ENCODE peak calls at places on chromosomes 6 and 20, in six cellular contexts. N is tibial nerve; Y is naive thymus-derived CD8-positive, alpha-beta T cell; G is T-helper 1 cell; R is NCI-H460; I is lower lobe of right lung. D is an unnamed sample.

GRCh38 chr20:48098866-48099265 is 313.6 kb upstream of the SULF2 start:
- DNase-seq in N (no peak), Y (no peak), G (no peak), R (no peak), I (no peak), D (no peak)

GRCh38 chr6:104711371-104711770 is 148.3 kb downstream of the HACE1 start:
- DNase-seq in N (no peak), Y (no peak), G (no peak), R (peak; percentile 38), I (no peak), D (no peak)

GRCh38 chr6:8659404-8660189 is 224.3 kb upstream of the SLC35B3 start:
- DNase-seq in N (no peak), Y (no peak), G (no peak), R (no peak), I (no peak), D (no peak)

GRCh38 chr6:143396497-143397228 is 53.8 kb downstream of the ADAT2 start:
- DNase-seq in N (no peak), Y (no peak), G (no peak), R (no peak), I (no peak), D (no peak)

GRCh38 chr6:168996106-168996505 is 257.5 kb downstream of the THBS2 start:
- DNase-seq in N (no peak), Y (no peak), G (no peak), R (no peak), I (no peak), D (no peak)

GRCh38 chr6:159875194-159875593 is 15.6 kb upstream of the MAS1 start:
- DNase-seq in N (no peak), Y (no peak), G (no peak), R (no peak), I (no peak), D (no peak)

GRCh38 chr20:63461364-63461763 is 11.1 kb downstream of the KCNQ2 start:
- DNase-seq in N (no peak), Y (no peak), G (no peak), R (no peak), I (no peak), D (no peak)

GRCh38 chr6:34338377-34338776 is 54.1 kb downstream of the NUDT3 start:
- DNase-seq in N (no peak), Y (no peak), G (no peak), R (no peak), I (no peak), D (no peak)

GRCh38 chr6:166786704-166787293 is 159.7 kb upstream of the RPS6KA2 start:
- DNase-seq in N (peak; percentile 60), Y (peak; percentile 17), G (no peak), R (peak; percentile 61), I (no peak), D (no peak)

GRCh38 chr6:170102582-170103481 is 188.0 kb downstream of the DLL1 start:
- DNase-seq in N (no peak), Y (no peak), G (no peak), R (no peak), I (no peak), D (no peak)

GRCh38 chr6:76490456-76490855 is 418.0 kb upstream of the IMPG1 start:
- DNase-seq in N (no peak), Y (no peak), G (no peak), R (no peak), I (no peak), D (no peak)

GRCh38 chr20:49306903-49307336 is 29.1 kb upstream of the ZNFX1 start:
- DNase-seq in N (no peak), Y (no peak), G (no peak), R (no peak), I (no peak), D (no peak)

GRCh38 chr6:96468681-96469224 is 52.9 kb upstream of the UFL1 start:
- DNase-seq in N (no peak), Y (no peak), G (no peak), R (no peak), I (no peak), D (no peak)

GRCh38 chr6:35195120-35195780 is 18.5 kb upstream of the SCUBE3 start:
- DNase-seq in N (no peak), Y (no peak), G (no peak), R (no peak), I (no peak), D (no peak)

GRCh38 chr20:1702855-1703254 is 45.3 kb upstream of the SIRPG start:
- DNase-seq in N (no peak), Y (no peak), G (no peak), R (no peak), I (no peak), D (no peak)

GRCh38 chr6:28929887-28930620 is 6.3 kb upstream of the TRIM27 start:
- DNase-seq in N (no peak), Y (no peak), G (no peak), R (no peak), I (no peak), D (no peak)

GRCh38 chr6:13120483-13121482 is 207.6 kb downstream of the TBC1D7 start:
- DNase-seq in N (no peak), Y (no peak), G (no peak), R (no peak), I (no peak), D (no peak)

GRCh38 chr6:164098857-164099534 is 684.5 kb downstream of the QKI start:
- DNase-seq in N (no peak), Y (no peak), G (no peak), R (no peak), I (no peak), D (no peak)